ENCODE peak calls at places on chromosome 17, in six cellular contexts. Z is uterus, B is AG10803, R is right cardiac atrium, E is WTC11, X is omental fat pad. W is an unnamed sample.

GRCh38 chr17:4940625-4941021 is 555 bp downstream of the RNF167 start:
- DNase-seq in X (no peak), Z (no peak), E (no peak), R (peak; percentile 67), B (no peak), W (no peak)

GRCh38 chr17:82973456-82974135 is 105.8 kb upstream of the METRNL start:
- DNase-seq in R (no peak), E (no peak), Z (no peak), X (no peak), B (no peak), W (no peak)

GRCh38 chr17:44053130-44053872 is 13.2 kb downstream of the LSM12 start:
- DNase-seq in X (no peak), E (no peak), R (no peak), B (no peak), Z (no peak), W (no peak)

GRCh38 chr17:55585629-55586028 is 74.4 kb upstream of the SMIM36 start:
- DNase-seq in E (no peak), R (no peak), X (no peak), B (no peak), Z (no peak), W (no peak)

GRCh38 chr17:2033128-2033527 is 3.2 kb downstream of the DPH1 start:
- DNase-seq in E (no peak), R (no peak), B (no peak), X (no peak), Z (no peak), W (no peak)

GRCh38 chr17:3689262-3690093 is 6.5 kb downstream of the P2RX5 start:
- DNase-seq in X (no peak), R (no peak), E (no peak), Z (no peak), B (no peak), W (no peak)

GRCh38 chr17:47257651-47258339 is 4.2 kb downstream of the ITGB3 start:
- DNase-seq in X (no peak), B (peak; percentile 89), Z (no peak), R (no peak), E (no peak), W (peak; percentile 34)

GRCh38 chr17:77604301-77605031 is 354.0 kb upstream of the TNRC6C start:
- DNase-seq in E (no peak), Z (no peak), B (no peak), X (no peak), R (no peak), W (no peak)

GRCh38 chr17:17043668-17044226 is 1.5 kb downstream of the MPRIP start:
- DNase-seq in R (peak; percentile 69), Z (peak; percentile 12), E (peak; percentile 11), X (no peak), B (no peak), W (no peak)

GRCh38 chr17:77581480-77581879 is 377.0 kb upstream of the TNRC6C start:
- DNase-seq in X (no peak), Z (no peak), B (peak; percentile 54), E (no peak), R (no peak), W (no peak)

W was measured in GOT3.